ENCODE peak calls at places on chromosomes 7 and 10, in five cellular contexts. Y, Q, J, V and R are unnamed samples.

GRCh38 chr10:8061274-8062211 is 7.1 kb downstream of the GATA3 start:
- DNase-seq in Y (peak; percentile 49), Q (peak; percentile 86), J (peak; percentile 55), V (peak; percentile 48), R (no peak)

GRCh38 chr7:148500978-148501377 is 89.6 kb upstream of the C7orf33 start:
- DNase-seq in Y (no peak), Q (no peak), J (no peak), V (no peak), R (no peak)

GRCh38 chr10:4546500-4546899 is 279.5 kb upstream of the AKR1E2 start:
- DNase-seq in Y (no peak), Q (no peak), J (peak; percentile 82), V (peak; percentile 93), R (no peak)

GRCh38 chr7:108049962-108050361 is 47.0 kb upstream of the LAMB1 start:
- DNase-seq in Y (no peak), Q (no peak), J (no peak), V (no peak), R (no peak)

GRCh38 chr7:75772081-75773077 is at the start of gene CCL26:
- DNase-seq in Y (no peak), Q (no peak), J (peak; percentile 36), V (peak; percentile 93), R (no peak)

GRCh38 chr10:29389935-29390334 is 101.1 kb downstream of the LYZL1 start:
- DNase-seq in Y (no peak), Q (no peak), J (peak; percentile 8), V (no peak), R (no peak)

GRCh38 chr10:118621304-118621942 is 26.0 kb upstream of the PRLHR start:
- DNase-seq in Y (no peak), Q (no peak), J (no peak), V (no peak), R (no peak)

GRCh38 chr7:78039791-78040776 is 241.5 kb downstream of the PHTF2 start:
- DNase-seq in Y (peak; percentile 42), Q (peak; percentile 89), J (no peak), V (no peak), R (peak; percentile 30)

GRCh38 chr7:33854951-33855350 is 50.4 kb upstream of the BMPER start:
- DNase-seq in Y (no peak), Q (no peak), J (peak; percentile 70), V (peak; percentile 97), R (no peak)

GRCh38 chr10:15802375-15802949 is 57.8 kb downstream of the MINDY3 start:
- DNase-seq in Y (no peak), Q (peak; percentile 78), J (no peak), V (no peak), R (no peak)

GRCh38 chr10:108597031-108597430 is 1326.3 kb downstream of the XPNPEP1 start:
- DNase-seq in Y (no peak), Q (no peak), J (no peak), V (peak; percentile 73), R (no peak)

GRCh38 chr7:37433166-37433565 is 15.5 kb downstream of the ELMO1 start:
- DNase-seq in Y (no peak), Q (peak; percentile 70), J (no peak), V (no peak), R (no peak)

GRCh38 chr10:101827919-101828600 is 9.8 kb upstream of the OGA start:
- DNase-seq in Y (no peak), Q (peak; percentile 25), J (no peak), V (no peak), R (no peak)

GRCh38 chr10:28949005-28950004 is 272.0 kb downstream of the BAMBI start:
- DNase-seq in Y (no peak), Q (no peak), J (no peak), V (no peak), R (no peak)

GRCh38 chr7:95693551-95694333 is 78.6 kb upstream of the DYNC1I1 start:
- DNase-seq in Y (no peak), Q (no peak), J (peak; percentile 35), V (no peak), R (no peak)

GRCh38 chr10:97234403-97234802 is 48.6 kb upstream of the SLIT1 start:
- DNase-seq in Y (no peak), Q (no peak), J (peak; percentile 19), V (peak; percentile 21), R (no peak)

GRCh38 chr7:82204694-82205093 is 238.9 kb downstream of the CACNA2D1 start:
- DNase-seq in Y (no peak), Q (no peak), J (peak; percentile 78), V (peak; percentile 94), R (no peak)

GRCh38 chr10:132926070-132926469 is 16.3 kb downstream of the CFAP46 start:
- DNase-seq in Y (no peak), Q (no peak), J (no peak), V (no peak), R (no peak)

GRCh38 chr10:36455481-36456119 is 669.8 kb upstream of the ANKRD30A start:
- DNase-seq in Y (no peak), Q (no peak), J (no peak), V (no peak), R (no peak)

GRCh38 chr7:137146012-137146455 is 197.5 kb downstream of the PTN start:
- DNase-seq in Y (no peak), Q (no peak), J (peak; percentile 75), V (peak; percentile 98), R (no peak)

GRCh38 chr10:68900427-68901105 is 549 bp upstream of the DDX50 start:
- DNase-seq in Y (no peak), Q (no peak), J (no peak), V (peak; percentile 79), R (no peak)
- H3K4me3 ChIP-seq in Y (peak overlapping the region; percentile 85), Q (peak overlapping the region; percentile 98), J (peak overlapping the region; percentile 94), V (peak overlapping the region; percentile 90), R (peak overlapping the region; percentile 64)

GRCh38 chr10:110670335-110670734 is 26.2 kb downstream of the RBM20 start:
- DNase-seq in Y (no peak), Q (no peak), J (no peak), V (no peak), R (no peak)

GRCh38 chr10:110671788-110672579 is 27.8 kb downstream of the RBM20 start:
- DNase-seq in Y (peak; percentile 46), Q (peak; percentile 92), J (peak; percentile 50), V (peak; percentile 57), R (peak; percentile 11)

GRCh38 chr10:110668443-110668842 is 24.3 kb downstream of the RBM20 start:
- DNase-seq in Y (no peak), Q (no peak), J (no peak), V (no peak), R (no peak)

GRCh38 chr10:110676016-110676415 is 31.9 kb downstream of the RBM20 start:
- DNase-seq in Y (no peak), Q (no peak), J (no peak), V (no peak), R (no peak)

DNA sequence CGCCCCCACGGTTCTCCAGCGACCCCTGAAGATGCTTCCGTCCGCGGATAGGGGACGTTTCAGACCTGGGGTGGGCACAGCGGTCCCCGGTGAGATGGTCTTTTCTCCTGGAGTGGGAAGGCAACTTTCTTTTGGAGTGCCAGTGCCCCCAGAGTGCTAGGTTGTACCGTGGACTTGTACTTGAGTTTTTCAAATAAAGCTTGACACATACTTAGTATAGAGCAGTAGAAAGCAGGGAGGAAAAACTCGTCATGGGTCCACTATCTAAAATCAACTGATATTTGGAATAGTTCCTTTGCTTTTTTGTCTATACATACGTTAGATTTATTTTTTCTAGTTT is 28.4 kb downstream of the RBM20 start:
- DNase-seq in Y (no peak), Q (no peak), J (no peak), V (no peak), R (no peak)
- H3K27ac ChIP-seq in Y (peak overlapping the region; percentile 51), Q (no peak overlapping the region), J (no peak overlapping the region), V (peak overlapping the region; percentile 11), R (peak overlapping the region; percentile 40)

GRCh38 chr10:21727452-21728168 is 193.6 kb downstream of the MLLT10 start:
- DNase-seq in Y (no peak), Q (peak; percentile 71), J (no peak), V (peak; percentile 41), R (no peak)
- H3K4me1 ChIP-seq in Y (peaks cover 12% of the 10 kb centered on the region), Q (peaks cover 38% of the 10 kb centered on the region), J (peaks cover 27% of the 10 kb centered on the region), V (peaks cover 37% of the 10 kb centered on the region), R (no peaks in the 10 kb centered on the region)

GRCh38 chr10:18549105-18549504 is 102.3 kb downstream of the NSUN6 start:
- DNase-seq in Y (no peak), Q (no peak), J (no peak), V (no peak), R (no peak)

GRCh38 chr10:18542832-18543231 is 108.6 kb downstream of the NSUN6 start:
- DNase-seq in Y (no peak), Q (no peak), J (no peak), V (peak; percentile 69), R (no peak)

GRCh38 chr10:18540195-18540594 is 111.2 kb downstream of the NSUN6 start:
- DNase-seq in Y (no peak), Q (no peak), J (no peak), V (no peak), R (no peak)

GRCh38 chr10:18551473-18551872 is 99.9 kb downstream of the NSUN6 start:
- DNase-seq in Y (no peak), Q (no peak), J (no peak), V (no peak), R (no peak)

GRCh38 chr10:18545626-18546025 is 105.8 kb downstream of the NSUN6 start:
- DNase-seq in Y (no peak), Q (no peak), J (no peak), V (peak; percentile 42), R (no peak)
- H3K4me3 ChIP-seq in Y (no peak overlapping the region), Q (no peak overlapping the region), J (no peak overlapping the region), V (no peak overlapping the region), R (no peak overlapping the region)

GRCh38 chr10:60913091-60913490 is 30.9 kb downstream of the RHOBTB1 start:
- DNase-seq in Y (no peak), Q (no peak), J (no peak), V (no peak), R (no peak)

GRCh38 chr10:60910543-60910942 is 33.4 kb downstream of the RHOBTB1 start:
- DNase-seq in Y (no peak), Q (no peak), J (no peak), V (no peak), R (no peak)

GRCh38 chr10:60911715-60912114 is 32.3 kb downstream of the RHOBTB1 start:
- DNase-seq in Y (no peak), Q (no peak), J (no peak), V (no peak), R (no peak)

GRCh38 chr10:60908896-60909295 is 35.1 kb downstream of the RHOBTB1 start:
- DNase-seq in Y (no peak), Q (no peak), J (no peak), V (no peak), R (no peak)

DNA sequence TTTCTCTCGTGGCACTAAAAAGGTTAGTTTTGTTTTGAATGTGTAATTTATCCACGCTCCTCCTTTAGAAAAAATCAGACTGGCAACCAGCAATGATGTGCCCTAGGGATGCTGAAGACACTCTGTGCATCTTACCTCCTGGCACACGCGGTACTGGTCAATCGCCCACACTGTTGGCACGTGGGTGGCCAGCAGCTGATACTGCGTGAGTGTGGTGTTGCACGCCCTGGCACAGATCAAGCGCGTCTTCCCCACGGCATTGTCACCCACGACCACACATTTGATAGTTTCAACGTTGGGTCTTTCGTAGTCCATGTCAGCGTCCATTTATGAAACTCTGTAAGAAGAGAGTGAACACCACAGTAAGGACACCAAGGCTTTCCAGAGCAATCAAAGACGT is 32.8 kb downstream of the RHOBTB1 start:
- DNase-seq in Y (no peak), Q (no peak), J (no peak), V (no peak), R (no peak)
- H3K27ac ChIP-seq in Y (no peak overlapping the region), Q (no peak overlapping the region), J (no peak overlapping the region), V (no peak overlapping the region), R (no peak overlapping the region)